ENCODE peak calls at places on chromosomes 3 and 15, in seven cellular contexts. P is sigmoid colon, F is fibroblast of lung, X is endothelial cell of umbilical vein, J is ovary, D is heart left ventricle, T is GM23338. M is an unnamed sample.

GRCh38 chr15:78369161-78369560 is 29.0 kb downstream of the CRABP1 start:
- DNase-seq in P (no peak), F (no peak), X (no peak), J (no peak), D (no peak), T (no peak), M (no peak)

GRCh38 chr3:13623101-13623654 is 74.3 kb downstream of the FBLN2 start:
- DNase-seq in P (no peak), F (peak), X (no peak), J (no peak), D (peak), T (no peak), M (no peak)

GRCh38 chr3:131535596-131535995 is 32.8 kb upstream of the MRPL3 start:
- DNase-seq in P (no peak), F (peak), X (no peak), J (no peak), D (no peak), T (peak), M (no peak)

GRCh38 chr3:8595252-8595934 is 49.2 kb downstream of the SSUH2 start:
- DNase-seq in P (no peak), F (no peak), X (no peak), J (no peak), D (no peak), T (no peak), M (no peak)

GRCh38 chr3:52176188-52176752 is 21.7 kb upstream of the ALAS1 start:
- DNase-seq in P (peak), F (no peak), X (no peak), J (no peak), D (no peak), T (no peak), M (no peak)

GRCh38 chr15:79466488-79466887 is 34.4 kb downstream of the MINAR1 start:
- DNase-seq in P (no peak), F (no peak), X (no peak), J (no peak), D (no peak), T (no peak), M (no peak)

GRCh38 chr3:183377307-183377959 is 51.0 kb downstream of the MCF2L2 start:
- DNase-seq in P (no peak), F (peak), X (no peak), J (no peak), D (no peak), T (no peak), M (no peak)

GRCh38 chr15:63221346-63221745 is 31.9 kb downstream of the RAB8B start:
- DNase-seq in P (peak), F (peak), X (peak), J (peak), D (no peak), T (no peak), M (no peak)

GRCh38 chr3:143484851-143485512 is 363.3 kb downstream of the SLC9A9 start:
- DNase-seq in P (no peak), F (peak), X (no peak), J (no peak), D (no peak), T (peak), M (no peak)

GRCh38 chr3:104629038-104629437 is 737.7 kb upstream of the ALCAM start:
- DNase-seq in P (no peak), F (peak), X (peak), J (no peak), D (no peak), T (no peak), M (no peak)

GRCh38 chr15:66472176-66472999 is 25.2 kb downstream of the SNAPC5 start:
- DNase-seq in P (no peak), F (peak), X (peak), J (peak), D (no peak), T (no peak), M (no peak)

GRCh38 chr15:74238984-74239645 is 3.0 kb downstream of the CCDC33 start:
- DNase-seq in P (no peak), F (no peak), X (no peak), J (no peak), D (no peak), T (no peak), M (no peak)
- H3K27ac ChIP-seq in P (no peak), F (no peak), X (no peak), J (no peak), D (peak), T (no peak), M (peak)

DNA sequence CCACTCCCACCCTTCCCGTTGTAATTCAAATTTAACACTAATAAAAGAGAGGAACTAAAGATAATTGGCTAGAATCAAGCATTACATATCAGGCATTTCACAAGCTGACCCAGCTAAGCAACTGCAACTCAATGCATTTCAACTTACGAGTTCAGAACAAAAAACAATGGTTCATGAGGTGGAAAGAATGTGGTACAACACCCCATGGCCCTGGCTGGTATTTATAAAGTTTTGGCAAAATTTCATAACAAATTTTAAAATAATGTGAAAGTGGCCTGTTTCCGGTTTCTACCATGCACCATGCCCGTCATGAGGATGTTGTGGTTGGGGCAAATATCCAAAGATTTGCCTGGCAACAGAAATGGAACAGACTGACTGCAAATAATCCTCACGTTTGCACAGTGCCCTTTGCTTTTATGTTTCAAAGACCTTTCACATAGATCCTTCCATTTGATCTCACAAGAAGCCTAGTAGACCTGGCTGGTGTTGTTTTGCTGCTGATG is 455.3 kb upstream of the NR2F2 start:
- DNase-seq in P (no peak), F (peak), X (peak), J (peak), D (no peak), T (no peak), M (no peak)
- TF ChIP-seq CTCF in P (no peak), F (no peak), X (no peak), J (no peak), D (no peak), T (no peak), M (no peak)

DNA sequence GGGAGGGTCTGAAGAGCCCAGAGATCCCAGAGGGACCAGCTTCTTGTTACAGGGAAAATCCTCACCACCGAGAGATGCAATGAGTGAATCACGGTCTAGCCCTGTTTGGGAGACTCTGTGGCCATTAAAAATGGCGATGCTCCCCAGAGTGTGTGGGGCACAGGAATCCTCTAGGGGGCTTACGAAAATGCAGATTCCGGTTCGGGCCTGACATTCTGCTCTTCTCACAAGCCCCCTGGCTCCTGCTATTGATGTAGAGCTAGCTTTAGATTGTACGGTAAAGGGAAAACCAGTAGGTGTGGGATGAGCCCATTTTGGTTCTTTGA is 35.5 kb upstream of the EPHB3 start:
- DNase-seq in P (no peak), F (no peak), X (no peak), J (no peak), D (no peak), T (peak), M (no peak)
- H3K4me3 ChIP-seq in P (peak), F (peak), X (no peak), J (no peak), D (peak), T (peak), M (peak)

DNA sequence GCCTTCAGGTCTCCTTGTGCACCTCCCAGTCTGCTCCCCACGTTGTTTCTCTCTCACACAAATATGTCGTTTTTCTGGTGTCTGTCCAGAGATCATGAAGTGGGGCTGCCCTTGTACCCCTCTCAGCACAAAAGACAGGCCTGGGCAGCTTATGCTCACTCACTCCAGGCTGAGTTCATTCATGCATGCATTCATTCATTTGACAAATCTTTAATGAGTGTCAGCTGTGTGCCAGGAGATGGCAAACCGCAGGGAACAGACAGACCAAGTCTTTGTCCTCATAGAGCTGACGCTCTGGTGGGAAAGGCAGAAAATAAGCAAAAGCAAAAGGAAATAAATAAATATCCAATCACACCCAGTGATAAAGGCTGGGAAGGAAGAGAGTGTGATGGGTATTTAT is 7.6 kb upstream of the TRH start:
- DNase-seq in P (no peak), F (no peak), X (no peak), J (no peak), D (no peak), T (no peak), M (no peak)
- H3K27ac ChIP-seq in P (no peak), F (no peak), X (no peak), J (no peak), D (no peak), T (no peak), M (no peak)